ENCODE peak calls at places on chromosome 5, in five cellular contexts. G is transverse colon, Y is foreskin fibroblast, U is upper lobe of right lung, H is lower leg skin. C is an unnamed sample.

GRCh38 chr5:36878421-36879088 is 2.0 kb downstream of the NIPBL start:
- DNase-seq in G (no peak), Y (peak; percentile 70), U (no peak), H (no peak), C (no peak)

GRCh38 chr5:141528401-141528984 is 39.6 kb downstream of the PCDHGC5 start:
- DNase-seq in G (no peak), Y (peak; percentile 40), U (no peak), H (no peak), C (no peak)

GRCh38 chr5:126812199-126812570 is 35.2 kb downstream of the LMNB1 start:
- DNase-seq in G (no peak), Y (no peak), U (no peak), H (no peak), C (no peak)

GRCh38 chr5:125870271-125870670 is 552.9 kb upstream of the GRAMD2B start:
- DNase-seq in G (no peak), Y (peak; percentile 92), U (no peak), H (no peak), C (no peak)

GRCh38 chr5:160181965-160182622 is 47.2 kb upstream of the FABP6 start:
- DNase-seq in G (no peak), Y (no peak), U (no peak), H (no peak), C (no peak)

GRCh38 chr5:77627869-77628674 is 10.4 kb downstream of the OTP start:
- DNase-seq in G (no peak), Y (no peak), U (no peak), H (no peak), C (no peak)

GRCh38 chr5:90226433-90227099 is 183.0 kb downstream of the CETN3 start:
- DNase-seq in G (peak; percentile 63), Y (no peak), U (no peak), H (no peak), C (no peak)

GRCh38 chr5:120103498-120103897 is 360.6 kb upstream of the PRR16 start:
- DNase-seq in G (no peak), Y (no peak), U (no peak), H (no peak), C (no peak)

GRCh38 chr5:174384509-174384947 is 339.0 kb downstream of the NSG2 start:
- DNase-seq in G (peak; percentile 8), Y (peak; percentile 20), U (no peak), H (no peak), C (no peak)

GRCh38 chr5:123813937-123814624 is 302.1 kb downstream of the CSNK1G3 start:
- DNase-seq in G (no peak), Y (peak; percentile 88), U (no peak), H (no peak), C (no peak)

GRCh38 chr5:160477266-160477970 is 55.8 kb downstream of the PTTG1 start:
- DNase-seq in G (no peak), Y (peak; percentile 38), U (no peak), H (no peak), C (no peak)

GRCh38 chr5:66873990-66874389 is 277.8 kb downstream of the MAST4 start:
- DNase-seq in G (no peak), Y (no peak), U (no peak), H (no peak), C (no peak)

GRCh38 chr5:42951847-42952411 is 88.2 kb downstream of the ANXA2R start:
- DNase-seq in G (peak; percentile 33), Y (peak; percentile 63), U (no peak), H (peak; percentile 87), C (peak; percentile 47)

GRCh38 chr5:77768978-77769377 is 7.2 kb downstream of the TBCA start:
- DNase-seq in G (no peak), Y (no peak), U (no peak), H (no peak), C (no peak)

GRCh38 chr5:142915840-142916424 is 145.8 kb downstream of the ARHGAP26 start:
- DNase-seq in G (peak; percentile 23), Y (peak; percentile 49), U (no peak), H (no peak), C (no peak)
- TF ChIP-seq CTCF in G (peak; percentile 29), Y (peak; percentile 72), U (peak; percentile 43), H (no peak), C (peak; percentile 56)

GRCh38 chr5:91305640-91306039 is 77.5 kb downstream of the ARRDC3 start:
- DNase-seq in G (no peak), Y (no peak), U (no peak), H (no peak), C (no peak)

GRCh38 chr5:91302958-91303357 is 80.2 kb downstream of the ARRDC3 start:
- DNase-seq in G (no peak), Y (no peak), U (no peak), H (no peak), C (no peak)

GRCh38 chr5:91301459-91301858 is 81.7 kb downstream of the ARRDC3 start:
- DNase-seq in G (no peak), Y (peak; percentile 79), U (no peak), H (no peak), C (no peak)

GRCh38 chr5:91306497-91306896 is 76.6 kb downstream of the ARRDC3 start:
- DNase-seq in G (no peak), Y (peak; percentile 50), U (no peak), H (no peak), C (no peak)

DNA sequence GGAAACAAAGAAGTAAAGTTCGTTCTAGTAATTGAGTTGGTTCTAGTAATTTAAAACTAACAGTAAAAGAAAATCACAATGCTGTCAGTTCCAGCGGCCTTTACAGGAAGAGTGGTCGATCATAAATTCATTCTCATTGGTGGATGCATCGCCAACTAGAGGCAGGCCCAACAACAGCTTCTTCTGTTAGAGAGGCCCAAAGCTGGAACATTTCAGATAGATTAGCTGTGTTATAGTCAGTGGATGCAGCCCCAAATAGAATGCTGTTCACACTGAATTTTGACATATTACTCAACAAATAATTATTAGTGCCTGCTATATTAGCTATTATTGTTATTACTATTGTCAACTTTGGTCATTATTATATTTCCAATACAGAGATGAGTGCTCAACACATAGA is 80.8 kb downstream of the ARRDC3 start:
- DNase-seq in G (no peak), Y (peak; percentile 9), U (no peak), H (no peak), C (no peak)
- TF ChIP-seq CTCF in G (no peak), Y (no peak), U (no peak), H (no peak), C (no peak)

GRCh38 chr5:139481580-139482049 is 943 bp downstream of the STING1 start:
- DNase-seq in G (peak; percentile 39), Y (peak; percentile 66), U (peak; percentile 73), H (no peak), C (no peak)
- TF ChIP-seq CTCF in G (no peak), Y (peak; percentile 46), U (peak; percentile 38), H (no peak), C (peak; percentile 26)

DNA sequence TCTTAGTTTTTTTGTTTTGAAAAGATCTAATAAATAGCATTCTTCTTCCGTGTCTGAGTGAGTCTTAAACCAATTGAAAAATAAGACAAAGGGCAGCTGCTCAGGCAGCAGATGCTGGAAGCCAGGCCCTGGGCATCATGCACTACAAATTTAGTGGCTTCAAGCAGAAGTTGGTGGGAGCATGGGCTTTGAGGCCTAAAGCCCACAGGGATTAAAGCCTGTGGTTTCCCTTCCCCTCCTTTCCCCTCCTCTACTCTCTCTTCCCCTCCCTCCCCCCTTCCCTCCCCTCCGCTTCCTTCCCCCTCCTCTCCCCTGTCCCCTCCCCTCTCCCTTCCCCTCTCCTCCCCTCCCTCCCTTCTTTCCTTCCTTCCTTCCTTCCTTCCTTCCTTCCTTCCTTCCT is 20.1 kb upstream of the KIF4B start:
- DNase-seq in G (no peak), Y (no peak), U (no peak), H (no peak), C (no peak)
- TF ChIP-seq CTCF in G (no peak), Y (no peak), U (no peak), H (no peak), C (no peak)

DNA sequence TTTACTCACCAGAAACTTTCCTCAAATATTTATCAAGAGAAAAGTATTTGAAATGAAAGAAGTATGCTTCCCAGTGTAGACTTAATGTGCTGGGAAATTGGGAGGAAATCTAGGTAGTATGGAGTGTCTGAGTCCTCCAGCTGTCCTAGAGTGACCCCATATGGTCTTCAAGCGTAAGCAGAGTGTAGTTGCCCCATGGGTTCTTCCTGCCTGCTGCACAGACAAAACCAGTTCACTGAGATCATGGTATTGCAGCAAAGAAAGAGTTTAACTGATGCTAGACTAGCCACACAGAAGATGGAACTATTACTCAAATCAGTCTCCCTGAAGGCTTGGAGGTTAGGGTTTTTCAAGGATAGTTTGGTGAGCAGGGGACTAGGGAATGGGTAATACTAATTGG is 114.9 kb upstream of the PRLR start:
- DNase-seq in G (no peak), Y (no peak), U (no peak), H (no peak), C (no peak)
- TF ChIP-seq CTCF in G (no peak), Y (peak; percentile 10), U (no peak), H (no peak), C (no peak)

GRCh38 chr5:54159153-54159836 is 151.1 kb downstream of the ARL15 start:
- DNase-seq in G (no peak), Y (peak; percentile 23), U (no peak), H (no peak), C (peak; percentile 63)
- TF ChIP-seq CTCF in G (no peak), Y (no peak), U (no peak), H (no peak), C (peak; percentile 28)

DNA sequence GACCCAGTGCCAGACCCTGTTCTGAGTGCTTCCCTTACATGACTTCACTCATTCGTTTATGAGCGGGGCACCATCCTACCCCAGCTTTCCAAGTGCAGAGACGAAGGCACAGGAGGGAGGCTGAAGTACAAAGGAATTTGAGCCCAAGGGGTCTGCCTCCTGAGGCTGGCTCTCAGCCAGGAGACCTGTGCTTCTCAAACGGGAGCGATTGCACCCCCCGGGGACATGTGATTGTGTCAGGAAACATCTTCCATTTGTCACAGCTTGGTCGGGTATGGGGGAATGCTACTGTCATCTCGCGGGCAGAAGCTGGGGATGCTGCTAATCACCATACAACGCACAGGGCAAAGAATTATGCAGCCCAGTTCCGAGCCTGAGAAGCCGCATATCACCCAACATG is 23.9 kb downstream of the ADCY2 start:
- DNase-seq in G (no peak), Y (no peak), U (no peak), H (no peak), C (no peak)
- TF ChIP-seq CTCF in G (no peak), Y (no peak), U (no peak), H (no peak), C (no peak)

DNA sequence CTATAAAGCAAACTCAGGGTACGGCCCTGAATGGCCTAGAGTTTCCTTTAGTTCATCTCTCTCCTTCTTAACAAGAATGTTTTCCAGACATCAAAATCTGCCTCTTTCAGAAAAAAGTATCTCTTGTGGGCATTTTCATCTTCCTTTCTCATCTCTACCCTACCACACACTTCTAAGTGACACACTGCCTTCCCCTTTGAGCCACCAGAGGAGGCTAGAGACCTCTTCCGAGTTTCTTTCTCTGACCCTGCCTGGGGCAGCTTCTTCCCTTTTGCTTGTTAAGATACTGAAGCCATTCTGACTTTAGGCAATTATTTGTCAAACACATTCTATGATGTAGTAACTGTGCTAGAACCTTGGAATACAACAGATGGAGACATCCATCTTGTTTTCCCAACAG is 8.7 kb upstream of the SV2C start:
- DNase-seq in G (peak; percentile 38), Y (no peak), U (no peak), H (no peak), C (no peak)
- TF ChIP-seq CTCF in G (peak; percentile 71), Y (no peak), U (peak; percentile 53), H (no peak), C (peak; percentile 51)